ENCODE peak calls at places on chromosomes 13 and 19, in eight cellular contexts. O is HCT116, L is PC-9, K is GM23338, I is PC-3, P is MM.1S, F is SK-N-SH, Q is hepatocyte. U is an unnamed sample.

GRCh38 chr13:42373048-42373812 is 101.3 kb downstream of the AKAP11 start:
- DNase-seq in O (no peak), L (no peak), K (no peak), I (no peak), P (no peak), F (no peak), Q (no peak), U (no peak)

GRCh38 chr19:4007836-4008539 is 452 bp downstream of the PIAS4 start:
- DNase-seq in O (no peak), L (no peak), K (peak; percentile 56), I (no peak), P (peak; percentile 29), F (peak; percentile 63), Q (peak; percentile 63), U (peak; percentile 30)

GRCh38 chr19:3398114-3398899 is 31.9 kb downstream of the NFIC start:
- DNase-seq in O (no peak), L (no peak), K (peak; percentile 63), I (no peak), P (no peak), F (no peak), Q (peak; percentile 62), U (no peak)

GRCh38 chr13:30607908-30608307 is 9.8 kb upstream of the USPL1 start:
- DNase-seq in O (no peak), L (no peak), K (no peak), I (no peak), P (peak; percentile 90), F (no peak), Q (no peak), U (peak; percentile 89)

GRCh38 chr13:99386911-99387788 is 80.0 kb upstream of the GPR183 start:
- DNase-seq in O (peak; percentile 12), L (peak; percentile 48), K (peak; percentile 84), I (peak; percentile 55), P (peak; percentile 57), F (peak; percentile 58), Q (no peak), U (peak; percentile 72)

GRCh38 chr19:23887642-23888041 is 27.0 kb upstream of the ZNF726 start:
- DNase-seq in O (no peak), L (peak; percentile 64), K (no peak), I (peak; percentile 20), P (no peak), F (no peak), Q (no peak), U (no peak)

GRCh38 chr19:52507266-52507665 is 20.2 kb upstream of the ZNF808 start:
- DNase-seq in O (no peak), L (no peak), K (no peak), I (no peak), P (no peak), F (no peak), Q (no peak), U (no peak)

GRCh38 chr13:100650321-100650720 is 24.3 kb downstream of the TMTC4 start:
- DNase-seq in O (no peak), L (no peak), K (no peak), I (no peak), P (no peak), F (no peak), Q (no peak), U (no peak)

GRCh38 chr19:9793051-9793591 is 24.6 kb upstream of the ZNF846 start:
- DNase-seq in O (no peak), L (no peak), K (peak; percentile 75), I (peak; percentile 26), P (no peak), F (no peak), Q (peak; percentile 83), U (peak; percentile 54)

GRCh38 chr19:52527954-52528326 is 472 bp downstream of the ZNF808 start:
- DNase-seq in O (no peak), L (no peak), K (peak; percentile 46), I (no peak), P (no peak), F (peak; percentile 45), Q (peak; percentile 40), U (no peak)

GRCh38 chr13:80572308-80572676 is 231.4 kb upstream of the SPRY2 start:
- DNase-seq in O (no peak), L (no peak), K (no peak), I (no peak), P (no peak), F (peak; percentile 15), Q (no peak), U (no peak)

GRCh38 chr19:18107235-18108083 is 9.9 kb downstream of the MAST3 start:
- DNase-seq in O (no peak), L (no peak), K (no peak), I (no peak), P (no peak), F (peak; percentile 21), Q (no peak), U (peak; percentile 69)

GRCh38 chr13:62706035-62706434 is 1290.4 kb upstream of the PCDH20 start:
- DNase-seq in O (peak; percentile 51), L (no peak), K (no peak), I (peak; percentile 63), P (no peak), F (no peak), Q (no peak), U (no peak)

GRCh38 chr13:51873837-51874236 is 12.1 kb downstream of the CCDC70 start:
- DNase-seq in O (no peak), L (no peak), K (no peak), I (no peak), P (no peak), F (no peak), Q (no peak), U (no peak)

GRCh38 chr13:57582032-57582431 is 49.5 kb upstream of the PCDH17 start:
- DNase-seq in O (no peak), L (no peak), K (peak; percentile 68), I (no peak), P (no peak), F (no peak), Q (no peak), U (no peak)

GRCh38 chr19:10895920-10896319 is 24.6 kb downstream of the CARM1 start:
- DNase-seq in O (no peak), L (no peak), K (peak; percentile 74), I (no peak), P (no peak), F (no peak), Q (no peak), U (no peak)

GRCh38 chr19:12574036-12574435 is 22.8 kb upstream of the ZNF564 start:
- DNase-seq in O (no peak), L (no peak), K (peak; percentile 33), I (no peak), P (peak; percentile 18), F (no peak), Q (no peak), U (peak; percentile 85)

GRCh38 chr19:45542234-45542668 is 35.0 kb downstream of the VASP start:
- DNase-seq in O (no peak), L (peak; percentile 56), K (no peak), I (peak; percentile 72), P (no peak), F (no peak), Q (peak; percentile 52), U (no peak)

GRCh38 chr13:112575680-112576079 is 12.3 kb downstream of the TUBGCP3 start:
- DNase-seq in O (no peak), L (no peak), K (peak; percentile 70), I (no peak), P (no peak), F (peak; percentile 35), Q (no peak), U (no peak)
- TF ChIP-seq CTCF in O (peak; percentile 10), L (no peak), K (peak; percentile 25), I (no peak), P (no peak), F (no peak), Q (no peak), U (no peak)

DNA sequence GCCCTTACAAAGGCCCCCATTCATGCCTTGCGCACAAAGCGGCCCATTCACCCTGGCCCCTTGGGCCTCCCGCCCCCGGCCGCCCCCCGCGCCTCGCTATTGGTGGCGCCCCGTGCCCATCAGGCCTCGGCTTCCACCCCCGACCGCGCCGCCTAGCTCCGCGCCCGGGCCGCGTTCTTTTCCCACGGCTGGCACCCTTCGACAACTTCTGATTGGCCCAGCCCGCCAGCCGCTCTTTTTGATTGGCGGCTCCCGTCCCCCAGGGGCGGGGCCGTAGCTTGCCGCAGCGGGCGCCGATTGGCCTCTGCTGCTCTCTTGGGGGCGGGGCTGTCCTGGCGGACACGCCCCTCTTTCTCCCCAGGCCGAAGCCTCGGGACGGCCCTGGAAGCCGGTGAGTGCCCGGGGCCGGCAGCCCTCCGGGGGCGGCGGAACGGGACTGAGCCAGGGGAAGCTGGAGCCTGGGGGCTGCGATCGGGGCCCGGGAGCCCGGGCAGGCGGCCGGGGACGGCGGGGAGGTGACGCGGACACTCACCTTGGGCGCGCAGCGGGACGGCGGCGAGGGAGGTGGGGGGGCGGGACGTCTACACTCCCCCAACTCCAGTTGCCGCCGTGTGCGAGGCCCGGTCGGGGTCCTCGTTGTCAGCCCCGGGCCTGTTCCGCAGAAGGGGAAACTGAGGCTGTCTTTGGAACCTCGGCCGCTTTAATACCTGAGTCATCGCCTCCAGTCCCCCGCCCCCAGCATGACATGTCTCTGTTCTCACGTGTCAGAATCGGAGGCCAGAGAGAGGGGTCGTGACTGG is at the start of gene MYH14:
- DNase-seq in O (peak; percentile 86), L (peak; percentile 92), K (peak; percentile 97), I (peak; percentile 99), P (no peak), F (peak; percentile 82), Q (peak; percentile 96), U (no peak)
- H3K9me2 ChIP-seq in O (no peaks in the 10 kb centered on the region), L (no peaks in the 10 kb centered on the region), K (no peaks in the 10 kb centered on the region), I (no peaks in the 10 kb centered on the region), P (no peaks in the 10 kb centered on the region), F (no peaks in the 10 kb centered on the region), Q (no peaks in the 10 kb centered on the region), U (no peaks in the 10 kb centered on the region)

DNA sequence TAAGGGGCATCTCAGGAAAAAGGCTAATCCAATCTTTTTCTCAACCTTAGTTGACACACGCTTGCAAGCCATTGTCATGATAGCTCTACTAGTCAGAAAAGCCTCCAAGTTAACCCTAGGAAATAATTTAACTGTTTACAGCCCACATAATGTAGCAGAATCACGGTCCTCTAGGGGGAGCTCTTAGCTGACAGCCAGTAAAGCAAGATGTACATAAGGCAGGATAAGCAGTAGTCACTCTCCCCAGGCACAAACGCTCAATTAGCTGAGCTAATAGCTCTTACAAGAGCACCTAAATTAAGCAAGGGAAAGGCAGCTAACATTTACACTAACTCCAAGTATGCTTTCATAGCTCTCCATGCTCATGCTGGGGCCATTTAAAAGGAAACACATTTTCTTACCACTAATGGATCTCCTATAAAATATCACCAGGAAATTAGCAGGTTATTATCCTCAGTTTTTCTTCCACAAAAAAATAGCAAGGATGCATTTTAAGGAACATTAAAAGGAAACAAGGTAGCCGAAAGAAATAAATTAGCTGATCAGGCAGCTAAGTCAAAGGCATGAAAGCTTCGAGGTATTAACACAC is 33.7 kb upstream of the ZSCAN5A start:
- DNase-seq in O (peak; percentile 22), L (no peak), K (peak; percentile 67), I (peak; percentile 17), P (peak; percentile 29), F (peak; percentile 24), Q (no peak), U (peak; percentile 32)
- TF ChIP-seq CTCF in O (peak; percentile 66), L (peak; percentile 68), K (peak; percentile 88), I (peak; percentile 60), P (peak; percentile 55), F (peak; percentile 42), Q (peak; percentile 11), U (peak; percentile 80)

GRCh38 chr13:32210081-32210480 is 105.1 kb downstream of the ZAR1L start:
- DNase-seq in O (no peak), L (no peak), K (no peak), I (no peak), P (no peak), F (no peak), Q (no peak), U (no peak)
- H3K9me2 ChIP-seq in O (no peaks in the 10 kb centered on the region), L (no peaks in the 10 kb centered on the region), K (no peaks in the 10 kb centered on the region), I (no peaks in the 10 kb centered on the region), P (no peaks in the 10 kb centered on the region), F (no peaks in the 10 kb centered on the region), Q (no peaks in the 10 kb centered on the region), U (no peaks in the 10 kb centered on the region)